ENCODE peak calls at places on chromosomes 3 and 15, in eight cellular contexts. C is HCT116, Q is breast epithelium, H is uterus, G is IMR-90, K is prostate gland, P is sigmoid colon, V is stomach. X is an unnamed sample. For H3K4me1, the result is how much of the 10 kb centered on the place peaks cover.

GRCh38 chr3:179281825-179282224 is 30.9 kb upstream of the KCNMB3 start:
- DNase-seq in P (no peak), C (no peak), Q (no peak), K (no peak), V (no peak), G (no peak), H (no peak), X (no peak)

GRCh38 chr3:62529230-62529629 is 155.9 kb upstream of the FEZF2 start:
- DNase-seq in V (peak), C (no peak), H (no peak), Q (peak), G (peak), K (no peak), P (no peak), X (no peak)

GRCh38 chr3:53773586-53774368 is 72.4 kb downstream of the CHDH start:
- DNase-seq in V (no peak), K (peak), C (no peak), G (peak), P (no peak), Q (no peak), H (peak), X (no peak)

GRCh38 chr15:74730619-74731316 is 5.4 kb upstream of the CYP1A1 start:
- DNase-seq in C (no peak), G (no peak), V (no peak), K (no peak), H (no peak), Q (no peak), P (peak), X (no peak)

GRCh38 chr15:93068581-93069199 is 20.3 kb downstream of the RGMA start:
- DNase-seq in H (no peak), G (no peak), V (no peak), Q (no peak), C (no peak), P (no peak), K (no peak), X (no peak)

GRCh38 chr15:56243117-56243773 is 434 bp downstream of the RFX7 start:
- DNase-seq in P (peak), K (peak), V (peak), H (peak), G (peak), C (no peak), Q (no peak), X (peak)

GRCh38 chr15:51735611-51736010 is 1.8 kb downstream of the LYSMD2 start:
- DNase-seq in Q (no peak), C (no peak), K (no peak), G (no peak), V (no peak), H (no peak), P (no peak), X (no peak)

GRCh38 chr3:23004971-23005370 is 198.2 kb upstream of the UBE2E2 start:
- DNase-seq in G (peak), V (no peak), Q (no peak), H (no peak), P (no peak), C (no peak), K (no peak), X (no peak)

GRCh38 chr3:138845771-138846173 is 11.0 kb upstream of the PIK3CB start:
- DNase-seq in K (no peak), Q (no peak), V (no peak), P (no peak), C (no peak), H (no peak), G (no peak), X (no peak)

GRCh38 chr3:40971191-40972168 is 227.8 kb upstream of the CTNNB1 start:
- DNase-seq in H (peak), C (peak), K (peak), P (peak), G (peak), V (peak), Q (no peak), X (peak)

GRCh38 chr15:42171122-42171521 is 14.7 kb upstream of the PLA2G4F start:
- DNase-seq in V (no peak), H (no peak), P (no peak), G (no peak), Q (no peak), K (no peak), C (no peak), X (no peak)

GRCh38 chr15:50425219-50425618 is 1.0 kb downstream of the USP8 start:
- DNase-seq in H (no peak), K (no peak), C (no peak), V (no peak), Q (no peak), G (no peak), P (no peak), X (no peak)

GRCh38 chr15:68749365-68750141 is 71.1 kb downstream of the ANP32A start:
- DNase-seq in V (no peak), H (no peak), Q (no peak), P (no peak), G (no peak), C (no peak), K (no peak), X (no peak)

GRCh38 chr15:64906402-64906801 is 5.3 kb upstream of the ANKDD1A start:
- DNase-seq in G (no peak), H (no peak), P (no peak), K (no peak), V (no peak), Q (no peak), C (no peak), X (no peak)

GRCh38 chr3:39990532-39990931 is 181.1 kb downstream of the MYRIP start:
- DNase-seq in V (peak), G (peak), P (no peak), K (peak), Q (no peak), C (peak), H (no peak), X (no peak)

GRCh38 chr3:59167756-59168155 is 117.9 kb upstream of the CFAP20DC start:
- DNase-seq in C (no peak), K (no peak), G (no peak), P (no peak), V (no peak), Q (no peak), H (no peak), X (no peak)

GRCh38 chr15:27983496-27983895 is 115.6 kb downstream of the OCA2 start:
- DNase-seq in P (no peak), G (no peak), H (no peak), K (no peak), Q (no peak), C (no peak), V (no peak), X (no peak)

GRCh38 chr3:37124431-37124830 is 50.0 kb downstream of the LRRFIP2 start:
- DNase-seq in P (no peak), C (no peak), V (no peak), K (no peak), Q (no peak), H (no peak), G (no peak), X (no peak)

GRCh38 chr3:13244695-13245449 is 171.6 kb upstream of the IQSEC1 start:
- DNase-seq in V (no peak), K (no peak), Q (no peak), C (no peak), H (no peak), G (no peak), P (no peak), X (no peak)

GRCh38 chr3:66401578-66402382 is 99.0 kb downstream of the LRIG1 start:
- DNase-seq in Q (no peak), H (no peak), K (no peak), G (no peak), C (no peak), P (peak), V (no peak), X (no peak)

GRCh38 chr3:193574488-193575072 is 18.4 kb upstream of the OPA1 start:
- DNase-seq in Q (no peak), H (no peak), P (no peak), C (no peak), K (no peak), G (no peak), V (no peak), X (no peak)

GRCh38 chr3:181210275-181210674 is 220.7 kb upstream of the DNAJC19 start:
- DNase-seq in Q (no peak), G (peak), C (peak), K (no peak), V (no peak), H (no peak), P (no peak), X (no peak)

GRCh38 chr3:63966871-63967270 is 54.7 kb upstream of the SCAANT1 start:
- DNase-seq in P (no peak), K (no peak), V (no peak), G (no peak), C (no peak), Q (no peak), H (no peak), X (no peak)

GRCh38 chr15:83656192-83656591 is 2.3 kb downstream of the ADAMTSL3 start:
- DNase-seq in K (no peak), C (no peak), Q (no peak), H (no peak), P (no peak), V (no peak), G (no peak), X (no peak)

GRCh38 chr15:68994149-68994548 is 20.3 kb upstream of the NOX5 start:
- DNase-seq in H (no peak), P (no peak), G (peak), Q (no peak), C (no peak), V (no peak), K (no peak), X (no peak)

GRCh38 chr3:62755285-62755684 is 119.9 kb downstream of the CADPS start:
- DNase-seq in G (no peak), H (no peak), V (no peak), C (no peak), P (no peak), Q (no peak), K (no peak), X (no peak)

GRCh38 chr3:156434921-156435320 is 120.0 kb downstream of the SSR3 start:
- DNase-seq in G (no peak), P (no peak), Q (no peak), V (no peak), H (no peak), C (no peak), K (no peak), X (no peak)

GRCh38 chr3:69032137-69032536 is 18.7 kb upstream of the EOGT start:
- DNase-seq in V (no peak), Q (no peak), C (no peak), P (no peak), G (peak), H (no peak), K (no peak), X (no peak)

GRCh38 chr3:95565502-95565901 is 1248.9 kb upstream of the EPHA6 start:
- DNase-seq in V (no peak), G (no peak), Q (no peak), C (no peak), K (no peak), P (no peak), H (no peak), X (no peak)

GRCh38 chr15:63598467-63599400 is 1.5 kb downstream of the FBXL22 start:
- DNase-seq in H (peak), P (peak), V (peak), Q (no peak), G (no peak), C (no peak), K (peak), X (no peak)

GRCh38 chr15:83926116-83926515 is 272.2 kb downstream of the ADAMTSL3 start:
- DNase-seq in G (peak), C (no peak), H (no peak), V (no peak), P (no peak), K (no peak), Q (no peak), X (no peak)

GRCh38 chr3:127674099-127674792 is 1.5 kb downstream of the ABTB1 start:
- DNase-seq in V (peak), P (peak), H (no peak), K (no peak), Q (peak), C (no peak), G (no peak), X (no peak)

GRCh38 chr3:107992976-107993684 is 97.7 kb downstream of the CD47 start:
- DNase-seq in C (no peak), V (no peak), P (no peak), H (no peak), Q (no peak), K (no peak), G (peak), X (no peak)
- H3K4me1 ChIP-seq in C (under half), V (under half), P (under half), H (under half), Q (under half), K (under half), G (under half), X (under half)

DNA sequence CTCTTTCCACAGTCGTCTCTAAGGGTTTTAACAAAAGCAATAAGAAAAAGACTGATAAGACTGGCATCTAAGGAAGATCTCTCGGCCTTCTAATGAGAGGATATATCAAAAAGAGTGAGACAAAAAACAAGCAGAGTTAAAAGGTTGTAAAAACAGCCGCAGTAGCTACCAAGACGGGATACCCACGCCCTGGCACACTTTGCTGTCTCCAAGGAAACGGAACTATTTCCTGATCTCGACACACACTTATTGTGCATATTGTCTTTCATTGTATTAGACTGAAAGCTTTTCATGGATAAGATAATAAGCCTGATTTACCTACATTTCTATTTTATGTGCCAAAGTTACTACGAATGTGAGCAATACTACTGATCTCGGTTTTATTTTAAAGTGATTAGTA is 161.5 kb upstream of the MCTP2 start:
- DNase-seq in H (no peak), Q (no peak), P (no peak), K (no peak), C (no peak), V (no peak), G (no peak), X (no peak)
- H3K27ac ChIP-seq in H (peak), Q (no peak), P (no peak), K (no peak), C (no peak), V (no peak), G (no peak), X (no peak)

DNA sequence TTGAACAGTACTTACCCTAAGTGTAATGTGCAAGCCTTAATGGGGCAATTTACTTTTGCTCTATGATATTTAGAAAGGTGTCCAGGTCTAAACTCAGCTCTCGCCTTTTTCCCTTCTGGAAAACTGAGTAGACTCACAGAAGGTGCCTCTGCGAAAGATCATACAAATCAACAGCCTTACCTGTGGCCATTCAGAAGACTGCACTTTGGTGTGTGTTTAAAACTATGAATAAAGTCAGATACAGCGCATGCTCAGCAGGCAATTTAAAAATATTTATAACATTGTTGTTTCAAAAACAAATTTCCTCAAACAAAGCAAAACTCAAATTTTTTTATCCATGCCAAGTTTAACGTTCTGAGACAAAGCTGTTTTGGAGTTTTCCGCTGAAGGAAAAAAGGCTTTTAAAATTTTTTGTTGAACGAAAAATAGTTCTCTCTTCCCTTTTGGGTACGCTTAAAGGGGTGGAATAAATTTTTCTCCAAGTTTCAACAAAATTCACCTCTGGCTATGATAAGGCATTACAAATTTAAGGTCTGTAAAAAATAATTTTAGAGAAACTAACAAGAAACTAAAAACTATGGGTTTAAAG is 156.3 kb downstream of the TIGIT start:
- DNase-seq in V (no peak), P (no peak), K (no peak), H (no peak), Q (no peak), C (no peak), G (no peak), X (no peak)
- TF ChIP-seq POLR2A in V (no peak), P (no peak), K (no peak), H (no peak), Q (no peak), C (no peak), G (no peak), X (no peak)

DNA sequence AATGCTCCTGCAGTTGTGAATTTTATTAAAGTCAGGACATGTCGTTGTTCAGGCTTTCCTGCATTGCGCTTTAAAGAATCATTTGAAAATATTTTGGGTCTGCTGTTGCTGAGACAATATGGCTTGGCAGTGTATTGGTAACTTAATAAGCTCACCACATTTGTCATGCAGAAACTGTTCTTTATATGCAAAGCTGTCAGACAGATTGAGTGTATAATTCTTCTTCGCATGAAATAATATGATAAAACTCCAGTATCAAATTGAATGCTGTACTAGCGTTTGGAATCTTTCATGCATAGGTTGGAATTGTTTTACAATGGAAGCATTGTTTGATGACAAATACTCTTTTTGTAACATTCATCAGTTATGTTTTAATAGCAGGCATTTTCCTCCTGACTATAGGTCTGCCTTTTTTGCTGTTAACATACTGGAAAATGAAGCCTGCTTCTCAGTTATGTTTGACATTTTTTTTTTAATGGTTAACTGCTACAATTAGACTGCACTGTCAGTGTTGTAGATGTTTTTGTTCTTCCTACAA is 53.9 kb downstream of the RBMS3 start:
- DNase-seq in K (no peak), H (no peak), P (no peak), C (no peak), V (no peak), G (no peak), Q (no peak), X (no peak)
- H3K4me1 ChIP-seq in K (under half), H (under half), P (half or more), C (under half), V (under half), G (under half), Q (under half), X (half or more)

DNA sequence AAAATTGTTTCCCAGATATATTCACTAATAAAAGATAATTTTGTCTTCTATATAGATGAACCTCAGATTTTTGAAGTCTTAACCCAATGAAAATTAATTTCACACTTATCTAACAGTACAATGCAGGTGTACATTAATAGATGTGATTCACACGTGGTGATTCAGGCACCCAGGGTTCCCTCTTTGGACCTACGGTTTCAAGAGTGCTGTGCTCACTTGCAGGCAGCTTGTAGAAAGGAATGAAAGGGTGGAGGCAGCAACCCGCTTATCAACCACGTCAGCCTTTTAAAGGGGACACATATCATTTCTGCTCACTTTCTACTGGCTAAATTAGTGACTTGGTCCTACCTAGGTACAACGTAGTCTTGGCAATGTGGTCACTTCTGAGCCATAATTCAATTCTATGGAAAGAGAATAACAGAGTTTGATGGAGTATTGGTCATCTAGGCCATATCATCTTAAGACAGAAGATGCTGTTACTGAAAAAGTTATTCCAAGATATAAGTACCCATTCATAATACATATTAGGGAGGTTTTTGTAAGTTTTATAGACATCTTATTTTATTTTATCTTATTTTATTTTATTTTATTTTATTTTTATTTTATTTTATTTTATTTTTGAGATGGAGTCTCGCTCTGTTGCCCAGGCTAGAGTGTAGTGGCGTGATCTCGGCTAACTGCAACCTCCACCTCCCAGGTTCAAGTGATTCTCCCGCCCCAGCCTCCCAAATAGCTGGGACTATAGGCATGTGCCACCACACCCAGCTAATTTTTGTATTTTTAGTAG is 37.9 kb downstream of the ACP3 start:
- DNase-seq in H (no peak), C (no peak), Q (no peak), V (no peak), P (no peak), K (no peak), G (no peak), X (no peak)
- H3K27ac ChIP-seq in H (no peak), C (no peak), Q (no peak), V (no peak), P (no peak), K (no peak), G (no peak), X (no peak)

DNA sequence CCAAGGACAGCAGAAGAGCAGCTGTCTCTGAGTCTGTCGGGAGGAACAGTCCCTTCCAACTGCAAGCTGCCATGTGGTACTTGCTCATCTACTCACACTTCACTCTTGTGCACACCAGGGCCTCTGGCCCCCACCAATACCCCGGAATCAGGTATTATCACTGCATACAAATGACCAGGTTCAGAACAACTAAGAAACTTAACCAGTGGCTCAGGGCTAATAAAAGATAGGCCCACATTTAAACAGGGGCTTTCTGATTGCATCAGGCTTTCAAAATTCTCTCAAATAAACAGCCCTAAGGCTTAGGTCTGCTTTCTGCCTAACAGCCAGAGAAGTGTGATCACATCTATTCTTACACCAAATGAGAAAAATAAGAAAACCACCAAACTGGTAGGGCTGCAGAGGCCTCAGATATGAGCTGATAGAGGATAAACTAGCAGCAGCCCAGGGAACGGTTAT is 20.7 kb downstream of the CCDC12 start:
- DNase-seq in P (no peak), G (peak), K (no peak), C (no peak), Q (no peak), V (no peak), H (no peak), X (no peak)
- TF ChIP-seq POLR2A in P (no peak), G (no peak), K (no peak), C (no peak), Q (no peak), V (no peak), H (no peak), X (no peak)

DNA sequence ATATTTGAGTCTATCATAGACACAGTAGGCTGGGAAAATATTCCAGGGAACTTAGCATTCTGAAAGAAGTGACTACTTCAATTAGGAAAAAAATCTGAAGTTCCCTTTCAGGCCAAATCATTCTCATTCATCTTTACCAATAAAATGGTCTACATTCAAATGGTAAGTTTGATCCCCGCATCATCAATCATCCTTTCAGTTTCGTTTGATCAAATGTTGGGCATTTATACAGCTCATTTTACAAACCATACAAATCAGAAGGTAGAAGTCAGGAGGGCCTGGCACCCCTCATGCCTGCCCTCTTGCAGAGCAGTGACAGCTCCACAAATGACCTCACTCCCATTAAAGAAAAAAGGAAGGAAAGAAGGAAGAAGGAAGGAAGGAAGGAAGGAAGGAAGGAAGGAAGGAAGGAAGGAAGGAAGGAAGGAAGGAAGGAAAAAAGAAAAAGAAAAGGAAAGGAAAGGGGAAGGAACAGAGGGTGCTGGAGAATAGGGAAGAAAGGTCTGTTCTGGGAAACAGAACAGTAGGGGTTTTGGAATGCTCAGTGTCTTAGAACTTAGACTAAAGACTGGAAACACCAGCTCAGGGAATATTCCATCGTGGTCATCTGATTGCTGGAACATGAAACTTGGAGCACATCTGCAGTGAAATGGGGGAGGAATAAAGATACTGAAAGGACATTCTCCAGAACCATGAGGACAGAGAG is 86.1 kb downstream of the XXYLT1 start:
- DNase-seq in K (no peak), V (no peak), G (peak), C (no peak), Q (no peak), H (no peak), P (peak), X (no peak)
- H3K4me1 ChIP-seq in K (under half), V (under half), G (under half), C (under half), Q (under half), H (under half), P (half or more), X (under half)